ENCODE peak calls at places on chromosomes 2 and 18, in nine cellular contexts. N is NCI-H1694, A is activated T-cell treated with anti-CD3 and anti-CD28 coated beads for 1 hour, V is GM10248, E is NCI-H1048, B is HEK293T, M is NCI-H460, Q is ascending aorta, Y is HepG2. J is an unnamed sample.

GRCh38 chr2:61380120-61380881 is 90.6 kb downstream of the USP34 start:
- DNase-seq in A (no peak), E (no peak), B (no peak), V (no peak), Q (no peak), Y (no peak), N (no peak), M (no peak), J (no peak)

GRCh38 chr2:160042054-160042453 is 20.4 kb downstream of the PLA2R1 start:
- DNase-seq in M (no peak), Q (no peak), A (no peak), N (no peak), Y (no peak), B (no peak), V (no peak), E (no peak), J (no peak)

GRCh38 chr2:187878096-187878495 is 323.9 kb upstream of the TFPI start:
- DNase-seq in Y (no peak), B (no peak), V (no peak), E (no peak), Q (no peak), M (no peak), N (no peak), A (no peak), J (no peak)

GRCh38 chr18:12336251-12336650 is 28.2 kb downstream of the TUBB6 start:
- DNase-seq in E (no peak), Q (no peak), Y (no peak), V (no peak), M (no peak), N (no peak), B (no peak), A (no peak), J (no peak)

GRCh38 chr18:8626414-8627106 is 17.3 kb downstream of the RAB12 start:
- DNase-seq in V (no peak), B (no peak), Y (peak; percentile 25), Q (no peak), E (no peak), N (no peak), A (no peak), M (no peak), J (no peak)

GRCh38 chr18:46207985-46208384 is 103.8 kb downstream of the HAUS1 start:
- DNase-seq in N (no peak), E (no peak), Q (no peak), A (no peak), Y (no peak), B (no peak), V (no peak), M (no peak), J (no peak)

GRCh38 chr2:74253937-74254336 is 55.5 kb downstream of the MTHFD2 start:
- DNase-seq in A (no peak), Q (no peak), M (no peak), V (no peak), Y (no peak), B (no peak), E (no peak), N (no peak), J (no peak)

GRCh38 chr2:20812779-20813178 is 10.1 kb downstream of the LDAH start:
- DNase-seq in N (no peak), A (no peak), V (no peak), B (no peak), M (no peak), E (no peak), Q (no peak), Y (no peak), J (no peak)

GRCh38 chr2:218238896-218239295 is 21.9 kb downstream of the ARPC2 start:
- DNase-seq in N (no peak), M (no peak), E (no peak), A (no peak), Q (no peak), V (no peak), Y (no peak), B (no peak), J (no peak)

GRCh38 chr2:79984476-79984875 is 320.1 kb downstream of the LRRTM1 start:
- DNase-seq in A (no peak), V (no peak), M (no peak), Y (no peak), Q (no peak), N (no peak), B (no peak), E (no peak), J (no peak)

GRCh38 chr2:190679813-190680591 is 31.1 kb downstream of the NAB1 start:
- DNase-seq in N (peak; percentile 34), B (peak; percentile 46), Y (peak; percentile 28), A (peak; percentile 52), Q (no peak), V (peak; percentile 49), M (peak; percentile 94), E (peak; percentile 41), J (peak; percentile 32)

GRCh38 chr2:102520009-102520408 is 47.0 kb downstream of the SLC9A4 start:
- DNase-seq in Y (peak; percentile 56), A (no peak), E (peak; percentile 3), N (no peak), B (peak; percentile 61), V (peak; percentile 32), M (peak; percentile 49), Q (no peak), J (peak; percentile 4)

GRCh38 chr2:232776435-232776834 is at the start of gene KCNJ13:
- DNase-seq in M (no peak), V (no peak), Q (no peak), A (no peak), E (no peak), N (no peak), B (peak; percentile 27), Y (no peak), J (no peak)

GRCh38 chr18:60506682-60507081 is 134.1 kb upstream of the MC4R start:
- DNase-seq in V (no peak), N (no peak), Q (no peak), A (no peak), B (no peak), M (no peak), E (no peak), Y (no peak), J (peak; percentile 10)

GRCh38 chr2:85589982-85590791 is 5.4 kb upstream of the RNF181 start:
- DNase-seq in N (no peak), A (no peak), Q (no peak), M (no peak), B (no peak), E (no peak), V (no peak), Y (peak; percentile 82), J (peak; percentile 46)

GRCh38 chr2:184006998-184007397 is 591.3 kb upstream of the ZNF804A start:
- DNase-seq in V (no peak), Q (no peak), Y (peak; percentile 65), E (no peak), B (no peak), M (no peak), A (no peak), N (no peak), J (no peak)

GRCh38 chr2:21422050-21422449 is 298.3 kb downstream of the TDRD15 start:
- DNase-seq in N (peak; percentile 60), B (peak; percentile 51), Q (no peak), V (peak; percentile 37), M (no peak), E (no peak), A (no peak), Y (peak; percentile 23), J (no peak)

GRCh38 chr2:241820625-241821384 is 11.8 kb downstream of the NEU4 start:
- DNase-seq in M (no peak), A (no peak), B (no peak), Q (no peak), E (no peak), V (peak; percentile 13), N (no peak), Y (no peak), J (no peak)

J was measured in NCI-H146.